ENCODE peak calls at places on chromosome 21, in eight cellular contexts. Y is prostate gland, L is uterus, D is adrenal gland, K is IMR-90, G is tibial nerve, A is stomach, M is transverse colon. F is an unnamed sample.
A peak's percentile ranks its signal among the peaks of the same experiment; 100 is the strongest.

GRCh38 chr21:35995522-35996088 is 64.7 kb downstream of the SETD4 start:
- DNase-seq in Y (no peak), A (no peak), L (no peak), M (no peak), G (no peak), K (no peak), D (no peak), F (no peak)

GRCh38 chr21:14901482-14901958 is 163.3 kb downstream of the NRIP1 start:
- DNase-seq in K (peak; percentile 64), M (no peak), D (no peak), G (no peak), A (no peak), Y (no peak), L (no peak), F (no peak)

GRCh38 chr21:14995695-14996490 is 68.9 kb downstream of the NRIP1 start:
- DNase-seq in M (no peak), D (peak; percentile 66), Y (no peak), L (no peak), A (no peak), K (peak; percentile 63), G (no peak), F (no peak)

GRCh38 chr21:17461582-17461981 is 51.3 kb upstream of the CXADR start:
- DNase-seq in G (no peak), A (no peak), M (no peak), D (peak; percentile 31), K (peak; percentile 43), L (peak; percentile 31), Y (no peak), F (no peak)

GRCh38 chr21:39564200-39564599 is 48.5 kb upstream of the B3GALT5 start:
- DNase-seq in L (no peak), Y (no peak), G (no peak), D (peak; percentile 44), K (no peak), A (peak; percentile 72), M (no peak), F (no peak)

GRCh38 chr21:25342811-25343210 is 264.5 kb downstream of the MRPL39 start:
- DNase-seq in M (no peak), G (no peak), L (no peak), Y (no peak), A (no peak), K (peak; percentile 36), D (no peak), F (no peak)

GRCh38 chr21:38434913-38435533 is 63.3 kb downstream of the ERG start:
- DNase-seq in M (no peak), A (no peak), K (peak; percentile 34), D (no peak), Y (no peak), L (no peak), G (no peak), F (peak; percentile 21)

GRCh38 chr21:36563301-36563926 is 83.5 kb upstream of the CLDN14 start:
- DNase-seq in G (no peak), D (no peak), M (no peak), Y (no peak), K (no peak), A (no peak), L (no peak), F (no peak)

GRCh38 chr21:35476616-35477395 is 427.7 kb upstream of the RUNX1 start:
- DNase-seq in K (peak; percentile 71), D (no peak), M (no peak), L (no peak), Y (no peak), G (no peak), A (no peak), F (no peak)

GRCh38 chr21:29092102-29092959 is 18.9 kb upstream of the CCT8 start:
- DNase-seq in G (no peak), D (peak; percentile 66), M (no peak), Y (no peak), L (no peak), K (peak; percentile 73), A (no peak), F (no peak)

GRCh38 chr21:14488805-14489204 is 57.3 kb downstream of the SAMSN1 start:
- DNase-seq in D (no peak), Y (no peak), A (no peak), M (no peak), G (no peak), L (no peak), K (no peak), F (no peak)

GRCh38 chr21:28196981-28197380 is 795.7 kb downstream of the LTN1 start:
- DNase-seq in G (no peak), K (no peak), A (no peak), M (no peak), Y (no peak), L (no peak), D (no peak), F (no peak)

GRCh38 chr21:36203603-36203889 is 46.9 kb downstream of the DOP1B start:
- DNase-seq in D (peak; percentile 55), M (no peak), Y (no peak), L (no peak), K (peak; percentile 92), G (no peak), A (peak; percentile 43), F (peak; percentile 88)

GRCh38 chr21:22416555-22416954 is 1418.3 kb downstream of the NCAM2 start:
- DNase-seq in K (no peak), D (no peak), L (no peak), Y (no peak), G (no peak), M (no peak), A (no peak), F (no peak)

GRCh38 chr21:39125752-39126485 is 57.3 kb downstream of the PSMG1 start:
- DNase-seq in K (peak; percentile 78), D (peak; percentile 42), Y (peak; percentile 62), A (peak; percentile 55), G (peak; percentile 49), M (peak; percentile 51), L (peak; percentile 68), F (peak; percentile 62)

GRCh38 chr21:31514598-31514997 is 144.9 kb upstream of the SOD1 start:
- DNase-seq in K (no peak), Y (peak; percentile 29), A (no peak), G (peak; percentile 28), D (no peak), L (no peak), M (no peak), F (no peak)

GRCh38 chr21:38311765-38312164 is 55.0 kb downstream of the KCNJ15 start:
- DNase-seq in G (no peak), A (no peak), M (no peak), K (no peak), L (no peak), Y (no peak), D (no peak), F (no peak)

GRCh38 chr21:27202301-27202700 is 235.4 kb upstream of the ADAMTS5 start:
- DNase-seq in K (no peak), G (no peak), L (no peak), Y (no peak), A (no peak), M (no peak), D (no peak), F (no peak)

GRCh38 chr21:39647476-39647875 is 34.7 kb downstream of the B3GALT5 start:
- DNase-seq in Y (no peak), G (no peak), M (no peak), L (no peak), A (no peak), K (peak; percentile 63), D (no peak), F (peak; percentile 59)

GRCh38 chr21:16752109-16752508 is 760.7 kb upstream of the CXADR start:
- DNase-seq in D (peak; percentile 36), K (no peak), G (no peak), Y (no peak), M (no peak), L (no peak), A (no peak), F (no peak)

GRCh38 chr21:37407719-37408455 is 41.3 kb downstream of the DYRK1A start:
- DNase-seq in G (no peak), Y (no peak), D (no peak), K (peak; percentile 63), L (no peak), M (no peak), A (no peak), F (no peak)

GRCh38 chr21:36708512-36709029 is 9.7 kb downstream of the SIM2 start:
- DNase-seq in M (no peak), Y (no peak), D (no peak), L (no peak), K (no peak), G (no peak), A (peak; percentile 24), F (no peak)

GRCh38 chr21:39000496-39000895 is 182.8 kb downstream of the PSMG1 start:
- DNase-seq in M (no peak), L (peak; percentile 58), D (peak; percentile 54), A (no peak), Y (no peak), K (peak; percentile 46), G (no peak), F (no peak)

GRCh38 chr21:27061783-27062182 is 94.9 kb upstream of the ADAMTS5 start:
- DNase-seq in M (no peak), A (no peak), G (no peak), Y (no peak), D (no peak), L (no peak), K (no peak), F (no peak)

DNA sequence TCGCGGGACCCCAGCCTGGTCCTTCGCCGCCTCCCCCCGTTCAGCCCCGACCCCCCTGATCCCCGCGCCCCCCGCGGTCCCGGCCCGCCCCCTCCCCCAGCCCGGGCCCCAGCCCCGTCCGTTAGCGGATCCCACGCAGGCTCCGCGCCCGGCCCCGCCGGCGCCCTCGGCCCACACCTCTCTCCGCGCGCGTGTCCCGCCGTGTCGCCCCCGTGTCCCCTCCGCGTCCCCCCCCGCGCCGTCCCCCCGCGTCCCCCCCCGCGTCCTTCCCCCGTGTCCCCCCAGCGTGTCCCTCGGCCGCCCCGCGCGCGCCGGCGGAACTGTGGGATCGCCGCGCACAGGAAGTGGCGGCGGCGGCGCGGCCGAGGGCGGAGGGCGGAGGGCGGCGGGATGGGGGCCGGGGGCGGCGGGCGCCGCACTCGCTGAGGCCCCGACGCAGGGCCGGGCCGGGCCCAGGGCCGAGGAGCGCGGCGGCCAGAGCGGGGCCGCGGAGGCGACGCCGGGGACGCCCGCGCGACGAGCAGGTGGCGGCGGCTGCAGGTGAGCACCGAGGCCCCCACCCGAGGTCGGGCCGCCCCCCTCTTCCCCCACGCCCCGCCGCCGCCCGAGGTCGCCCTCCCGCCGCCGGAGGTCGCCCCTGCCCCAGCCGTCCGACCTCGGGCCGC is at the start of gene AGPAT3:
- DNase-seq in Y (no peak), L (no peak), M (no peak), K (no peak), G (no peak), A (no peak), D (no peak), F (peak; percentile 65)
- TF ChIP-seq POLR2A in Y (no peak), L (no peak), M (no peak), K (no peak), G (no peak), A (no peak), D (no peak), F (peak; percentile 20)

GRCh38 chr21:32771134-32771523 is 426 bp downstream of the PAXBP1 start:
- DNase-seq in M (peak; percentile 61), Y (peak; percentile 30), A (peak; percentile 58), K (peak; percentile 56), D (peak; percentile 60), L (peak; percentile 43), G (peak; percentile 18), F (peak; percentile 64)
- TF ChIP-seq POLR2A in M (no peak), Y (no peak), A (no peak), K (no peak), D (no peak), L (no peak), G (no peak), F (no peak)

GRCh38 chr21:33264561-33264960 is 1.6 kb upstream of the IL10RB start:
- DNase-seq in D (no peak), A (no peak), Y (no peak), M (no peak), G (no peak), L (no peak), K (no peak), F (no peak)
- TF ChIP-seq POLR2A in D (no peak), A (no peak), Y (no peak), M (no peak), G (no peak), L (no peak), K (no peak), F (no peak)

GRCh38 chr21:45554477-45555175 is 12.4 kb upstream of the SLC19A1 start:
- DNase-seq in A (peak; percentile 86), L (peak; percentile 76), M (peak; percentile 88), K (peak; percentile 48), Y (peak; percentile 73), D (peak; percentile 85), G (peak; percentile 75), F (peak; percentile 98)
- TF ChIP-seq POLR2A in A (no peak), L (peak; percentile 49), M (no peak), K (peak; percentile 32), Y (peak; percentile 22), D (no peak), G (peak; percentile 53), F (peak; percentile 22)

F was measured in H54.